ENCODE peak calls at places on chromosomes 1 and 21, in four cellular contexts. One of them, this sample, is unnamed.

GRCh38 chr1:206842851-206843250 is 22.6 kb upstream of the IL20 start:
- DNase-seq in heart left ventricle: no peak
- DNase-seq in kidney epithelial cell: no peak
- DNase-seq in tibial nerve: no peak
- DNase-seq in this sample: no peak

GRCh38 chr21:42299324-42300044 is 15.7 kb downstream of the TFF3 start:
- DNase-seq in heart left ventricle: peak; percentile 61
- DNase-seq in tibial nerve: no peak
- DNase-seq in kidney epithelial cell: no peak
- DNase-seq in this sample: no peak

GRCh38 chr1:204649756-204650155 is 35.8 kb downstream of the LRRN2 start:
- DNase-seq in tibial nerve: no peak
- DNase-seq in kidney epithelial cell: no peak
- DNase-seq in heart left ventricle: no peak
- DNase-seq in this sample: no peak

GRCh38 chr1:93033029-93033428 is 46.1 kb upstream of the MTF2 start:
- DNase-seq in heart left ventricle: no peak
- DNase-seq in kidney epithelial cell: no peak
- DNase-seq in tibial nerve: no peak
- DNase-seq in this sample: no peak

GRCh38 chr1:151309851-151310323 is 17.3 kb downstream of the PI4KB start:
- DNase-seq in tibial nerve: no peak
- DNase-seq in kidney epithelial cell: no peak
- DNase-seq in heart left ventricle: peak; percentile 36
- DNase-seq in this sample: no peak

GRCh38 chr1:184691719-184692324 is 62.8 kb downstream of the EDEM3 start:
- DNase-seq in tibial nerve: no peak
- DNase-seq in kidney epithelial cell: peak; percentile 26
- DNase-seq in heart left ventricle: no peak
- DNase-seq in this sample: peak; percentile 58

GRCh38 chr1:49016030-49016991 is 239.6 kb upstream of the BEND5 start:
- DNase-seq in heart left ventricle: no peak
- DNase-seq in tibial nerve: no peak
- DNase-seq in kidney epithelial cell: no peak
- DNase-seq in this sample: no peak

GRCh38 chr1:32246888-32247273 is at the start of gene FAM167B:
- DNase-seq in tibial nerve: peak; percentile 40
- DNase-seq in heart left ventricle: peak; percentile 64
- DNase-seq in kidney epithelial cell: no peak
- DNase-seq in this sample: no peak

GRCh38 chr1:119008483-119009299 is 20.5 kb upstream of the TBX15 start:
- DNase-seq in heart left ventricle: no peak
- DNase-seq in tibial nerve: peak; percentile 60
- DNase-seq in kidney epithelial cell: peak; percentile 31
- DNase-seq in this sample: no peak

GRCh38 chr1:235881930-235882700 is 15.4 kb upstream of the LYST start:
- DNase-seq in kidney epithelial cell: no peak
- DNase-seq in tibial nerve: no peak
- DNase-seq in heart left ventricle: no peak
- DNase-seq in this sample: no peak

GRCh38 chr1:224632921-224633321 is 16.8 kb downstream of the CNIH3 start:
- DNase-seq in tibial nerve: no peak
- DNase-seq in heart left ventricle: no peak
- DNase-seq in kidney epithelial cell: no peak
- DNase-seq in this sample: no peak

GRCh38 chr1:235239821-235240220 is 78.8 kb upstream of the RBM34 start:
- DNase-seq in tibial nerve: no peak
- DNase-seq in kidney epithelial cell: no peak
- DNase-seq in heart left ventricle: no peak
- DNase-seq in this sample: no peak

GRCh38 chr1:84763912-84764675 is 73.8 kb upstream of the SSX2IP start:
- DNase-seq in heart left ventricle: no peak
- DNase-seq in kidney epithelial cell: no peak
- DNase-seq in tibial nerve: no peak
- DNase-seq in this sample: no peak

GRCh38 chr1:12636098-12636950 is 7.6 kb upstream of the AADACL4 start:
- DNase-seq in kidney epithelial cell: peak; percentile 49
- DNase-seq in tibial nerve: peak; percentile 43
- DNase-seq in heart left ventricle: peak; percentile 69
- DNase-seq in this sample: no peak

GRCh38 chr1:151897861-151898468 is 11.3 kb downstream of the THEM4 start:
- DNase-seq in heart left ventricle: no peak
- DNase-seq in tibial nerve: no peak
- DNase-seq in kidney epithelial cell: no peak
- DNase-seq in this sample: no peak

GRCh38 chr1:163168053-163168452 is 34.7 kb downstream of the RGS5 start:
- DNase-seq in kidney epithelial cell: peak; percentile 83
- DNase-seq in heart left ventricle: peak; percentile 34
- DNase-seq in tibial nerve: no peak
- DNase-seq in this sample: no peak

GRCh38 chr1:173257805-173258204 is 50.7 kb upstream of the TNFSF4 start:
- DNase-seq in kidney epithelial cell: no peak
- DNase-seq in heart left ventricle: no peak
- DNase-seq in tibial nerve: no peak
- DNase-seq in this sample: no peak

GRCh38 chr1:223514644-223515043 is 121.4 kb downstream of the CCDC185 start:
- DNase-seq in kidney epithelial cell: no peak
- DNase-seq in heart left ventricle: no peak
- DNase-seq in tibial nerve: no peak
- DNase-seq in this sample: no peak

GRCh38 chr1:208731976-208732821 is 488.0 kb upstream of the PLXNA2 start:
- DNase-seq in tibial nerve: no peak
- DNase-seq in heart left ventricle: no peak
- DNase-seq in kidney epithelial cell: peak; percentile 41
- DNase-seq in this sample: no peak

GRCh38 chr1:53311909-53312305 is 16.0 kb downstream of the LRP8 start:
- DNase-seq in tibial nerve: no peak
- DNase-seq in kidney epithelial cell: no peak
- DNase-seq in heart left ventricle: no peak
- DNase-seq in this sample: no peak

GRCh38 chr1:68065766-68066165 is 15.3 kb upstream of the DIRAS3 start:
- DNase-seq in heart left ventricle: no peak
- DNase-seq in kidney epithelial cell: no peak
- DNase-seq in tibial nerve: no peak
- DNase-seq in this sample: no peak

GRCh38 chr1:165648919-165649572 is 18.0 kb downstream of the MGST3 start:
- DNase-seq in kidney epithelial cell: no peak
- DNase-seq in tibial nerve: no peak
- DNase-seq in heart left ventricle: no peak
- DNase-seq in this sample: no peak

GRCh38 chr1:167578935-167579521 is 25.5 kb upstream of the CREG1 start:
- DNase-seq in kidney epithelial cell: no peak
- DNase-seq in heart left ventricle: no peak
- DNase-seq in tibial nerve: no peak
- DNase-seq in this sample: no peak

GRCh38 chr1:3510136-3510955 is 55.9 kb downstream of the ARHGEF16 start:
- DNase-seq in kidney epithelial cell: no peak
- DNase-seq in heart left ventricle: no peak
- DNase-seq in tibial nerve: no peak
- DNase-seq in this sample: no peak

GRCh38 chr1:205026181-205026580 is 16.8 kb upstream of the CNTN2 start:
- DNase-seq in tibial nerve: no peak
- DNase-seq in heart left ventricle: no peak
- DNase-seq in kidney epithelial cell: no peak
- DNase-seq in this sample: no peak

GRCh38 chr1:172269644-172270043 is 150.8 kb upstream of the C1orf105 start:
- DNase-seq in kidney epithelial cell: no peak
- DNase-seq in tibial nerve: no peak
- DNase-seq in heart left ventricle: no peak
- DNase-seq in this sample: no peak

GRCh38 chr1:21668232-21669032 is 725 bp downstream of the RAP1GAP start:
- DNase-seq in kidney epithelial cell: no peak
- DNase-seq in heart left ventricle: no peak
- DNase-seq in tibial nerve: no peak
- DNase-seq in this sample: no peak

GRCh38 chr1:67537647-67538018 is 107.4 kb upstream of the SERBP1 start:
- DNase-seq in kidney epithelial cell: no peak
- DNase-seq in heart left ventricle: no peak
- DNase-seq in tibial nerve: no peak
- DNase-seq in this sample: no peak

GRCh38 chr21:44456207-44456914 is 1.1 kb downstream of the LRRC3 start:
- DNase-seq in heart left ventricle: no peak
- DNase-seq in tibial nerve: no peak
- DNase-seq in kidney epithelial cell: no peak
- DNase-seq in this sample: no peak

GRCh38 chr1:39573736-39574624 is 2.6 kb downstream of the PABPC4 start:
- DNase-seq in tibial nerve: no peak
- DNase-seq in heart left ventricle: peak; percentile 36
- DNase-seq in kidney epithelial cell: no peak
- DNase-seq in this sample: no peak
- H3K4me3 ChIP-seq in tibial nerve: no peak overlapping the region
- H3K4me3 ChIP-seq in heart left ventricle: peak overlapping the region; percentile 64
- H3K4me3 ChIP-seq in kidney epithelial cell: peak overlapping the region; percentile 89
- H3K4me3 ChIP-seq in this sample: peak overlapping the region; percentile 85

DNA sequence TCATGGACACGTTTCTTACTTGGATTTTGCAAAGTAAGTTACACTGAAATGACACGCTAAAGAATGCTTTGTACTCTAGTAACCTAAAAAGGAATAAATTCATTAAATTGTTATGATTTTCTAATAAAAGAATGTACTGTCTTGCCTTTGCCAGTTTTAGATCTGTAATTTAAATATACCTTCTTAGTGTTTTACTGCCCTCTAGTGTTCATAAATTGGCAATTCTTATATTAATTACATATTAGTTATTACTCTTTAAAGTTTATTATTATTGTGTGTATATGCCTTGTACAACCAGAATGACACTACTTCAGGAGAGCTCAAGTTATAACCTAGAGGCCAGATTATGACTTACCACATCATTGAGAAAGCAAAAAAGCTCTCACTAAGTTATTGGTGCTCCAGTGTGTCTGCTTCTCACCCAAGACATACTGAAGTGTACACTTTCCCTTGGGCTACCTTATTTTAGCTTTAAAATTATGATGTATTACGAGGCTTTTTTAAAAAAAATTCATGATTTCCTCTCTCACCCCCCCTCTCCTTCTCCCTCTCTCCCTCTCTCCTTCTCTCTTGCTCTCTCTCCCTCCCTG is 169.9 kb downstream of the HS2ST1 start:
- DNase-seq in tibial nerve: no peak
- DNase-seq in heart left ventricle: no peak
- DNase-seq in kidney epithelial cell: no peak
- DNase-seq in this sample: peak; percentile 26
- TF ChIP-seq CTCF in tibial nerve: peak; percentile 30
- TF ChIP-seq CTCF in heart left ventricle: peak; percentile 85
- TF ChIP-seq CTCF in kidney epithelial cell: peak; percentile 20
- TF ChIP-seq CTCF in this sample: peak; percentile 18

GRCh38 chr21:17519208-17519738 is 6.4 kb downstream of the CXADR start:
- DNase-seq in tibial nerve: no peak
- DNase-seq in heart left ventricle: no peak
- DNase-seq in kidney epithelial cell: no peak
- DNase-seq in this sample: no peak

GRCh38 chr21:17526771-17527170 is 13.9 kb downstream of the CXADR start:
- DNase-seq in heart left ventricle: no peak
- DNase-seq in kidney epithelial cell: no peak
- DNase-seq in tibial nerve: no peak
- DNase-seq in this sample: no peak

GRCh38 chr21:17519965-17520364 is 7.1 kb downstream of the CXADR start:
- DNase-seq in tibial nerve: no peak
- DNase-seq in heart left ventricle: no peak
- DNase-seq in kidney epithelial cell: no peak
- DNase-seq in this sample: no peak

GRCh38 chr21:17524635-17525034 is 11.8 kb downstream of the CXADR start:
- DNase-seq in heart left ventricle: no peak
- DNase-seq in tibial nerve: no peak
- DNase-seq in kidney epithelial cell: no peak
- DNase-seq in this sample: no peak

GRCh38 chr21:17523007-17523451 is 10.2 kb downstream of the CXADR start:
- DNase-seq in heart left ventricle: no peak
- DNase-seq in tibial nerve: no peak
- DNase-seq in kidney epithelial cell: no peak
- DNase-seq in this sample: no peak
- H3K4me3 ChIP-seq in heart left ventricle: no peak overlapping the region
- H3K4me3 ChIP-seq in tibial nerve: no peak overlapping the region
- H3K4me3 ChIP-seq in kidney epithelial cell: no peak overlapping the region
- H3K4me3 ChIP-seq in this sample: no peak overlapping the region

GRCh38 chr1:11266268-11267074 is 4.1 kb upstream of the MTOR start:
- DNase-seq in heart left ventricle: no peak
- DNase-seq in kidney epithelial cell: no peak
- DNase-seq in tibial nerve: no peak
- DNase-seq in this sample: no peak

GRCh38 chr1:11262171-11263049 is at the start of gene MTOR:
- DNase-seq in tibial nerve: peak; percentile 99
- DNase-seq in kidney epithelial cell: peak; percentile 99
- DNase-seq in heart left ventricle: peak; percentile 99
- DNase-seq in this sample: peak; percentile 100
- TF ChIP-seq CTCF in tibial nerve: peak; percentile 8
- TF ChIP-seq CTCF in kidney epithelial cell: peak; percentile 17
- TF ChIP-seq CTCF in heart left ventricle: no peak
- TF ChIP-seq CTCF in this sample: no peak

DNA sequence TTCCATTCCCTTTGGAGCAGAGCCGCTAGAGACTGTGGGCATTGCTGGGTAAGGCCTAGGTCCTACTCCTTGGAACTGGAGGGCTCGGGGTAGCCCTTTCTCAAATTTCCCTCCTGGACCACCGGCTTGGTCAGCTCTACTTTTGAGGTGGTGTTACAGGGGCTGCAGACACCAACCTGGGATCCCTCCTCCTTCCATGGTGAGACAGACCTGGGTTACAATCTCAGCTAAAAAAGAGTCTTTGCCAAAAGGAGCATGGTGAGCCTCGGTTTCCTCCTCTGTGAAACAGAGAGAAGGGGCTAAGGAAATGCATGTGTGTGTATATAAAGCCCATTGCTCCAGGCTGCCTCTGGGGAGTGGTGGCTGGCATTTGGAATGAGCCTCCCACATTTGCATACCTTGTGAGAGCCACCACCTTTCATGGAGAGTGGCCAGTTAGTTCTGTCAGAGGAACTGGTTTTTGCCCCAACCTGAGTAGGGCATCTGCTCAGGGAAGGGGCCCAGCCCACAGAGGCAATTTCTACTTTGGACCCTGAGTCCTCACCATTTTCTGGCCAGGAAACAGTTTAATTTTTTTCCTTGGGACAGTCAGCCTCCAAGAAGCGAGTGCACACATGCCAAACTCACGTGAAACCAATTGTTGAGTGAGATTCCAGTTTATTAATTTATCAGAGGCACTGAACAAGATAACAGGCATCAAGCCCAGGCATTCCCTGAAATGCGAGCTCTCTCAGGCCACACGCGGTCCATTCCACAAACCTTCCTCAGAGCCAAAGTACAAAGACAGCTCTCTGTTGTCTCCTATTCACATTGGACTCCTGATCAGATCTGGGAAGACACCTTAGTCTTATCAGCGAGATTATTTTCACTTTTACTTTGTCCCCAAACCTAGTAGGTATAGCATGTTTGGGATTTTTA is 897 bp upstream of the SLC6A9 start:
- DNase-seq in tibial nerve: no peak
- DNase-seq in kidney epithelial cell: no peak
- DNase-seq in heart left ventricle: no peak
- DNase-seq in this sample: no peak
- H3K4me3 ChIP-seq in tibial nerve: no peak overlapping the region
- H3K4me3 ChIP-seq in kidney epithelial cell: no peak overlapping the region
- H3K4me3 ChIP-seq in heart left ventricle: no peak overlapping the region
- H3K4me3 ChIP-seq in this sample: peak overlapping the region; percentile 69

This sample was measured in LNCaP clone FGC.